ENCODE peak calls at places on chromosome 14, in ten cellular contexts. T is H54, M is IMR-90, B is stomach, N is spleen, P is tibial nerve, E is ovary, F is H1, Q is transverse colon, G is heart left ventricle. C is an unnamed sample.

GRCh38 chr14:33805593-33805992 is 145.3 kb downstream of the EGLN3 start:
- DNase-seq in B (no peak), F (no peak), P (no peak), G (no peak), E (no peak), T (no peak), M (no peak), Q (no peak), N (no peak), C (no peak)

GRCh38 chr14:44316647-44317432 is 190.2 kb downstream of the FSCB start:
- DNase-seq in M (peak; percentile 93), B (no peak), Q (peak; percentile 30), T (peak; percentile 30), P (no peak), E (no peak), F (no peak), N (no peak), G (no peak), C (peak; percentile 58)

GRCh38 chr14:89750206-89750867 is 204.2 kb downstream of the EFCAB11 start:
- DNase-seq in Q (no peak), G (no peak), T (no peak), P (no peak), N (no peak), B (no peak), E (no peak), F (no peak), M (peak; percentile 68), C (no peak)

GRCh38 chr14:73619524-73619923 is 7.2 kb downstream of the ACOT6 start:
- DNase-seq in P (no peak), T (no peak), Q (no peak), N (no peak), F (no peak), E (no peak), B (no peak), G (no peak), M (no peak), C (no peak)

GRCh38 chr14:38309522-38310262 is 53.8 kb upstream of the CLEC14A start:
- DNase-seq in G (no peak), E (no peak), Q (no peak), M (no peak), T (no peak), F (no peak), N (peak; percentile 35), B (no peak), P (no peak), C (no peak)

GRCh38 chr14:95711476-95712176 is 2.3 kb downstream of the TCL1A start:
- DNase-seq in Q (no peak), G (no peak), N (peak; percentile 70), F (no peak), P (no peak), M (no peak), E (no peak), B (no peak), T (no peak), C (no peak)

GRCh38 chr14:83478741-83479140 is 1945.1 kb upstream of the SEL1L start:
- DNase-seq in N (no peak), B (no peak), T (no peak), E (no peak), P (no peak), F (no peak), G (no peak), Q (no peak), M (peak; percentile 20), C (no peak)

GRCh38 chr14:54489731-54490447 is 1.1 kb upstream of the GMFB start:
- DNase-seq in M (no peak), G (no peak), F (no peak), E (no peak), N (no peak), T (no peak), P (no peak), B (no peak), Q (no peak), C (no peak)

GRCh38 chr14:86055512-86055911 is 525.6 kb downstream of the FLRT2 start:
- DNase-seq in G (no peak), T (no peak), E (no peak), P (no peak), Q (no peak), F (no peak), M (peak; percentile 13), B (no peak), N (no peak), C (no peak)

GRCh38 chr14:23360496-23360895 is 4.5 kb downstream of the EFS start:
- DNase-seq in T (peak; percentile 38), E (no peak), B (no peak), Q (no peak), G (no peak), P (no peak), F (no peak), M (no peak), N (peak; percentile 64), C (peak; percentile 54)

GRCh38 chr14:26401170-26401968 is 196.5 kb downstream of the NOVA1 start:
- DNase-seq in N (no peak), P (no peak), T (no peak), E (no peak), B (no peak), F (no peak), M (no peak), Q (no peak), G (no peak), C (no peak)

GRCh38 chr14:94046696-94047250 is 20.6 kb downstream of the OTUB2 start:
- DNase-seq in E (no peak), P (no peak), F (no peak), G (no peak), M (no peak), Q (peak; percentile 2), T (no peak), B (no peak), N (peak; percentile 41), C (no peak)

GRCh38 chr14:77980475-77981321 is 180.8 kb downstream of the ADCK1 start:
- DNase-seq in Q (peak; percentile 46), G (no peak), T (no peak), N (no peak), P (no peak), E (no peak), M (no peak), F (no peak), B (peak; percentile 83), C (no peak)

GRCh38 chr14:47365248-47365647 is 310.2 kb downstream of the MDGA2 start:
- DNase-seq in G (no peak), F (no peak), B (no peak), M (no peak), T (no peak), E (no peak), N (no peak), Q (no peak), P (no peak), C (no peak)

GRCh38 chr14:74444866-74445265 is 18.9 kb upstream of the SYNDIG1L start:
- DNase-seq in B (no peak), F (no peak), M (no peak), Q (no peak), E (no peak), T (no peak), N (no peak), G (no peak), P (no peak), C (no peak)

GRCh38 chr14:39203659-39204606 is 28.9 kb downstream of the PNN start:
- DNase-seq in G (no peak), M (no peak), Q (peak; percentile 83), N (no peak), T (no peak), E (no peak), P (no peak), B (peak; percentile 57), F (peak; percentile 9), C (peak; percentile 70)

GRCh38 chr14:21672116-21672515 is 1.5 kb downstream of the OR4E1 start:
- DNase-seq in B (no peak), N (no peak), M (peak; percentile 1), Q (no peak), E (no peak), G (no peak), T (no peak), F (no peak), P (no peak), C (no peak)

GRCh38 chr14:34059925-34060746 is 109.3 kb upstream of the EGLN3 start:
- DNase-seq in P (peak; percentile 40), M (peak; percentile 50), Q (peak; percentile 87), E (peak; percentile 76), T (peak; percentile 77), F (no peak), N (peak; percentile 89), B (peak; percentile 85), G (peak; percentile 83), C (peak; percentile 56)

GRCh38 chr14:52791204-52792096 is at the start of gene GNPNAT1:
- DNase-seq in Q (peak; percentile 90), E (peak; percentile 83), F (peak; percentile 56), M (peak; percentile 91), B (peak; percentile 90), G (peak; percentile 85), T (peak; percentile 64), P (peak; percentile 74), N (peak; percentile 97), C (peak; percentile 88)
- TF ChIP-seq POLR2A in Q (peak; percentile 84), E (peak; percentile 53), F (peak; percentile 85), M (peak; percentile 77), B (no peak), G (no peak), T (peak; percentile 76), P (peak; percentile 76), N (no peak), C (peak; percentile 89)

DNA sequence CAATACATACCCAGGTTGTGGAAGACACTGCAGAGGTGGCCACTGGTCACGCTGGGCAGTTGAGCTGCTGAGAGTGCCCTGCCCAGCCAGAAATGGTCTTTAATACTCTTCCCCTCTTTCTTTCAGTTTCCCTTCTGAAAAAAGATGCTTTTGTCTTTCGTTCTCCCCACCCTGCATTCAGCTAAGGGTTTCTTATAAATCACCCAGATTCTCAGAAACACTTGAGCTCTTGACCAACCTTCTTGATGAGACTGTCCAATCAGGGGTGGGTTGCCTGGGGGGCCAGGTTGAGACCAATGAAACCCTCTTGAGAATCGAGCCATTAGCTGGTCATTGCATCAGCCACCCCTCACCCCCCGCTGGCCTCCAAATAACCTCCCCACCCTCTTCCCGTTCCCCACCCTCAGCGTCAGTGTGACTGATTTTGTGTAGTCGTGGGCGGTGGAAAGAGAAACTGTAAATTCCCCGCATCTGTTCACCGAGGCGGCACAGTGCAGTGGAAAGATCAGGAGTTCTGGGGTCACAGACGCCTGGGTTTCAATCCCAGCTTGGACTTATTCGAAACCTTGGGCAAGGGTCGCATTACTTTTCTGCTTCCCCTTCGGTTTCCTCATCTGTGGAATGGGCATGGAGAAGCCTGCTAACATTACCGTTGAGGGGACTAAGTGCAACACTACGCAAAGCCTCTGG is 52.3 kb downstream of the SLC25A47 start:
- DNase-seq in B (peak; percentile 56), P (peak; percentile 58), Q (peak; percentile 68), M (peak; percentile 99), G (peak; percentile 87), T (peak; percentile 36), F (peak; percentile 49), E (no peak), N (peak; percentile 86), C (peak; percentile 20)
- TF ChIP-seq POLR2A in B (no peak), P (no peak), Q (no peak), M (peak; percentile 98), G (no peak), T (no peak), F (no peak), E (no peak), N (no peak), C (no peak)

GRCh38 chr14:98458702-98459101 is 813.3 kb downstream of the BCL11B start:
- DNase-seq in F (no peak), Q (no peak), B (no peak), G (no peak), T (no peak), E (no peak), N (no peak), P (no peak), M (no peak), C (no peak)
- TF ChIP-seq POLR2A in F (no peak), Q (no peak), B (no peak), G (no peak), T (no peak), E (no peak), N (no peak), P (no peak), M (no peak), C (no peak)

GRCh38 chr14:50944647-50945413 is 547 bp upstream of the PYGL start:
- DNase-seq in F (no peak), M (peak; percentile 35), E (no peak), N (peak; percentile 79), B (peak; percentile 50), Q (peak; percentile 63), T (peak; percentile 40), G (peak; percentile 24), P (peak; percentile 54), C (peak; percentile 94)
- TF ChIP-seq POLR2A in F (no peak), M (peak; percentile 21), E (peak; percentile 1), N (no peak), B (no peak), Q (no peak), T (no peak), G (no peak), P (peak; percentile 42), C (peak; percentile 31)

C was measured in HepG2.